ENCODE peak calls at places on chromosomes 7 and 10, in seven cellular contexts. U is HCT116, Y is HepG2, D is Panc1, J is H1, M is GM12878, R is K562. N is an unnamed sample.

GRCh38 chr10:94747137-94747536 is 15.3 kb upstream of the CYP2C19 start:
- DNase-seq in U (no peak), Y (no peak), D (no peak), J (no peak), M (no peak), R (no peak), N (no peak)

GRCh38 chr7:31603076-31603475 is 83.9 kb upstream of the PPP1R17 start:
- DNase-seq in U (no peak), Y (no peak), D (no peak), J (no peak), M (no peak), R (no peak), N (no peak)

GRCh38 chr10:123327450-123327849 is 173.2 kb downstream of the BUB3 start:
- DNase-seq in U (no peak), Y (no peak), D (no peak), J (no peak), M (peak; percentile 69), R (no peak), N (no peak)

GRCh38 chr7:124690840-124691239 is 74.8 kb downstream of the GPR37 start:
- DNase-seq in U (no peak), Y (no peak), D (no peak), J (no peak), M (no peak), R (no peak), N (no peak)

GRCh38 chr10:59894114-59894513 is 12.2 kb downstream of the CCDC6 start:
- DNase-seq in U (no peak), Y (no peak), D (no peak), J (no peak), M (no peak), R (no peak), N (no peak)

GRCh38 chr10:122243560-122243959 is 27.5 kb upstream of the BTBD16 start:
- DNase-seq in U (no peak), Y (no peak), D (no peak), J (no peak), M (no peak), R (no peak), N (no peak)

GRCh38 chr10:11505636-11506035 is 105.8 kb downstream of the USP6NL start:
- DNase-seq in U (no peak), Y (no peak), D (no peak), J (no peak), M (no peak), R (no peak), N (no peak)

GRCh38 chr7:70694357-70694908 is 437.5 kb upstream of the GALNT17 start:
- DNase-seq in U (no peak), Y (no peak), D (no peak), J (peak; percentile 65), M (no peak), R (no peak), N (peak; percentile 85)

GRCh38 chr10:62234284-62234605 is 34.4 kb downstream of the RTKN2 start:
- DNase-seq in U (no peak), Y (no peak), D (no peak), J (no peak), M (no peak), R (no peak), N (no peak)

GRCh38 chr10:22133640-22134624 is 83.9 kb downstream of the EBLN1 start:
- DNase-seq in U (no peak), Y (no peak), D (no peak), J (no peak), M (no peak), R (peak; percentile 81), N (peak; percentile 77)

GRCh38 chr7:50554431-50554830 is 10.8 kb downstream of the DDC start:
- DNase-seq in U (no peak), Y (no peak), D (no peak), J (no peak), M (no peak), R (no peak), N (no peak)

GRCh38 chr7:50553973-50554372 is 11.2 kb downstream of the DDC start:
- DNase-seq in U (no peak), Y (no peak), D (no peak), J (no peak), M (no peak), R (no peak), N (no peak)

GRCh38 chr7:50552921-50553320 is 12.3 kb downstream of the DDC start:
- DNase-seq in U (no peak), Y (peak; percentile 14), D (no peak), J (no peak), M (no peak), R (peak; percentile 30), N (no peak)

GRCh38 chr7:50554923-50555322 is 10.3 kb downstream of the DDC start:
- DNase-seq in U (no peak), Y (no peak), D (no peak), J (no peak), M (no peak), R (no peak), N (no peak)

GRCh38 chr7:50552139-50552538 is 13.1 kb downstream of the DDC start:
- DNase-seq in U (no peak), Y (peak; percentile 55), D (no peak), J (no peak), M (no peak), R (no peak), N (no peak)
- TF ChIP-seq SIN3A in U (no peak), Y (no peak), D (no peak), J (no peak), M (no peak), R (no peak), N (no peak)

GRCh38 chr7:151080522-151081169 is at the start of gene FASTK:
- DNase-seq in U (peak; percentile 65), Y (peak; percentile 77), D (no peak), J (peak; percentile 88), M (no peak), R (peak; percentile 97), N (peak; percentile 99)

GRCh38 chr7:151080091-151080521 is 503 bp downstream of the FASTK start:
- DNase-seq in U (no peak), Y (no peak), D (no peak), J (no peak), M (no peak), R (no peak), N (peak; percentile 77)

GRCh38 chr7:151083071-151083823 is at the start of gene TMUB1:
- DNase-seq in U (no peak), Y (peak; percentile 50), D (no peak), J (peak; percentile 87), M (no peak), R (peak; percentile 86), N (peak; percentile 88)

GRCh38 chr7:151082151-151083070 is 882 bp downstream of the TMUB1 start:
- DNase-seq in U (no peak), Y (no peak), D (no peak), J (no peak), M (no peak), R (no peak), N (no peak)

DNA sequence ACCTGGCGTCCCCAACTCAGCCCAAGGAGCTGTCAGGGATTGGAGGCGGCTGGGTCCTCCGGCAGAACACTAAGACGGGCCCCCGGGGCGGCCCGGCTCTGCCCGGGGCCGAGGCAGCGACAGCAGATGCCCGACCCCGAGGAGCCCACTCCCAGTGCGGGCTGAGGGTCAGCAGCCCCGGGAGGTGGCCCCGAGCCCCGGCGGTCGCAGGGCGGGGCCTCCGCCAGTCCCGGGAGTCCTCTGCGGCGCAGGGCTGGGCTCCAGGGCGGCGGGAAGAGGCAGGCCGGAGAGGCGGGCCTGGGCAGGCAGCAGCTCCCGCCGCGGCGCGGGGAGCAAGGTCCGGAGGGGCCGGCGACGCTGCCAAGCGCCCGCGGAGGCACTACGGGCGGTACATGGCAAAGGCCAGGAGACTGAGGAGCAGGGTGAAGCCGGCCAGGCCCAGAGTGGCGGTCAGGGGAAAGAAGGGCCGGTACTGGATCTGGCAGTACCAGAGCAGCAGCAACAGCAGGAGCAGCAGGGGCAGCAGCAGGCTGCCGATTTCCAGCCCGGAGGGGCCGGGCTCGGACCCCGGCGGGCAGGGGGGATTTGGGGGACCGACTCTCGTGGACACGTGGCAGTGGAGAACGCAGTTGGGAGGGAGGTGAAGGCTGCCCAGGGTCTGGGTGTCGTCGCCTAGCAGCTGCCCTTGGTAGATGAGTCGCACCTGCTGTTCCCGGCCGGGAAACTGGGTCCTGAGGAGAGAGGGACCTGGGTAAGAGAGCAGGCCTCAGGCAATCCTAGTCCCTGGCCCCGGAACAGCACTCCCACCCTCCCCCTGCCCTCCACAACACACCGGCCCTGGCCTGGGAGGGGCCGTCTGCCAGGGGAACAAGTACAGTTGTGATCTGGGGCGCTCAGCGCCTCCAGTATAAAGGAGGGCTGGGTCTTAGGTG is 827 bp upstream of the FASTK start:
- DNase-seq in U (no peak), Y (no peak), D (no peak), J (peak; percentile 71), M (no peak), R (peak; percentile 59), N (peak; percentile 63)
- H3K4me1 ChIP-seq in U (peaks cover 33% of the 10 kb centered on the region), Y (peaks cover 48% of the 10 kb centered on the region), D (peaks cover 50% of the 10 kb centered on the region), J (peaks cover 45% of the 10 kb centered on the region), M (peaks cover 31% of the 10 kb centered on the region), R (peaks cover 52% of the 10 kb centered on the region), N (peaks cover 31% of the 10 kb centered on the region)

DNA sequence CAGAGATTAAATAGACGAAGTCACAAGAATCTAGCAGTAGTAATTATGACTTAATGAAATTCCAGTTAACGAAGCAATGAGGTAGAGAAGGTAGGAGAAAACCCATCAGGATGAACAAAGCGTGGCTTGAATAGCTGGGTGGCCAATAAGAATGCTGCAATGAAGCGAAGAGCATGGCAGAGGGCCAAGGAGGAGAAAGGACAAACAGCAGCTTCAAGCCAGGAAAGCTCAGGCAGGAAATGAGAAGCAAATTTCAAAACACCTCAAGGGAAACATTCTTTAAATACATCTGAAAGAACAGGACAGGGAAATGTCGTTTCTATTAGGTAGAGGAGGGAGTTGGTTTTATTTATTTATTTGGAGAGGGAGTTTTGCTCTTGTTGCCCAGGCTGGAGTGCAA is 122.5 kb downstream of the KIAA1217 start:
- DNase-seq in U (no peak), Y (no peak), D (no peak), J (peak; percentile 2), M (no peak), R (no peak), N (no peak)
- TF ChIP-seq SIN3A in U (no peak), Y (no peak), D (no peak), J (no peak), M (no peak), R (no peak), N (no peak)

GRCh38 chr10:73759512-73760115 is 15.4 kb downstream of the SEC24C start:
- DNase-seq in U (no peak), Y (no peak), D (no peak), J (no peak), M (no peak), R (no peak), N (no peak)

GRCh38 chr10:73758704-73759511 is 14.7 kb downstream of the SEC24C start:
- DNase-seq in U (no peak), Y (no peak), D (no peak), J (no peak), M (no peak), R (no peak), N (no peak)

GRCh38 chr10:73768881-73769280 is 13.0 kb upstream of the CHCHD1 start:
- DNase-seq in U (no peak), Y (no peak), D (no peak), J (no peak), M (no peak), R (no peak), N (no peak)

GRCh38 chr10:73763343-73763742 is 18.5 kb upstream of the CHCHD1 start:
- DNase-seq in U (no peak), Y (no peak), D (no peak), J (no peak), M (no peak), R (no peak), N (no peak)

DNA sequence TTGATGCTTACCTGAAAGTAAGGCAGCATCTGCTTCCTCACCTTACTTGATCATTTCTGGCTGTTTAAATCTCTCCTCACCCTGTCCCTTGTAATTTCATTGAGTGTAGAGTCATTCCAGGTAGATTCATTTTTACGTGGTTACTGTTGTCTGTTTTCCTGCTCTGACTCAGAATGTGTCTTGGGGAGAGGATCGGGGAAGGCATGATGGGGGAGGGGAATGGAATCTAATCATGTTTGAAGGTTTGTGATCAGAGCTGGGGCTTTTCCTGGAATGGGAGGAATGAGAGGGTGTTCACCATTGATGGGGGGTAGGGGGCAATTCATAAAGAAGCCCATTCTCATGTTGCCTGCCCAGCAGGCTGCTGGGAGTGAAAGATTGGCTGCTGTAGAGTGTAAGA is 18.7 kb downstream of the SEC24C start:
- DNase-seq in U (no peak), Y (no peak), D (no peak), J (no peak), M (no peak), R (no peak), N (no peak)
- H3K4me1 ChIP-seq in U (no peaks in the 10 kb centered on the region), Y (peaks cover 5% of the 10 kb centered on the region), D (no peaks in the 10 kb centered on the region), J (no peaks in the 10 kb centered on the region), M (peaks cover 48% of the 10 kb centered on the region), R (no peaks in the 10 kb centered on the region), N (no peaks in the 10 kb centered on the region)

N was measured in SK-N-SH.